ENCODE peak calls at places on chromosomes 11 and 22, in six cellular contexts. One of them, this sample, is unnamed.

GRCh38 chr11:121553806-121554205 is 101.0 kb upstream of the SORL1-AS1 start:
- DNase-seq in activated T-cell treated with anti-CD3 and anti-CD28 coated beads, Interleukin-2, amount 50 U/mL, for 72 hours: no peak
- DNase-seq in AG04450: no peak
- DNase-seq in A549: peak; percentile 26
- DNase-seq in body of pancreas: peak; percentile 80
- DNase-seq in GM23248: no peak
- DNase-seq in this sample: no peak

GRCh38 chr11:33323421-33323820 is 66.2 kb downstream of the HIPK3 start:
- DNase-seq in activated T-cell treated with anti-CD3 and anti-CD28 coated beads, Interleukin-2, amount 50 U/mL, for 72 hours: no peak
- DNase-seq in AG04450: no peak
- DNase-seq in A549: no peak
- DNase-seq in body of pancreas: no peak
- DNase-seq in GM23248: no peak
- DNase-seq in this sample: no peak

GRCh38 chr11:87866951-87867350 is 308.3 kb downstream of the RAB38 start:
- DNase-seq in activated T-cell treated with anti-CD3 and anti-CD28 coated beads, Interleukin-2, amount 50 U/mL, for 72 hours: no peak
- DNase-seq in AG04450: no peak
- DNase-seq in A549: no peak
- DNase-seq in body of pancreas: no peak
- DNase-seq in GM23248: no peak
- DNase-seq in this sample: no peak

GRCh38 chr11:19326499-19326898 is 85.8 kb upstream of the E2F8 start:
- DNase-seq in activated T-cell treated with anti-CD3 and anti-CD28 coated beads, Interleukin-2, amount 50 U/mL, for 72 hours: no peak
- DNase-seq in AG04450: no peak
- DNase-seq in A549: no peak
- DNase-seq in body of pancreas: no peak
- DNase-seq in GM23248: peak; percentile 52
- DNase-seq in this sample: peak; percentile 23

GRCh38 chr11:84564180-84564866 is 1062.8 kb downstream of the DLG2 start:
- DNase-seq in activated T-cell treated with anti-CD3 and anti-CD28 coated beads, Interleukin-2, amount 50 U/mL, for 72 hours: peak; percentile 24
- DNase-seq in AG04450: peak; percentile 6
- DNase-seq in A549: peak; percentile 87
- DNase-seq in body of pancreas: peak; percentile 73
- DNase-seq in GM23248: peak; percentile 65
- DNase-seq in this sample: peak; percentile 65

GRCh38 chr11:111639226-111639925 is 37.1 kb downstream of the SIK2 start:
- DNase-seq in activated T-cell treated with anti-CD3 and anti-CD28 coated beads, Interleukin-2, amount 50 U/mL, for 72 hours: no peak
- DNase-seq in AG04450: no peak
- DNase-seq in A549: no peak
- DNase-seq in body of pancreas: no peak
- DNase-seq in GM23248: no peak
- DNase-seq in this sample: no peak

GRCh38 chr22:19772673-19773469 is 12.3 kb downstream of the TBX1 start:
- DNase-seq in activated T-cell treated with anti-CD3 and anti-CD28 coated beads, Interleukin-2, amount 50 U/mL, for 72 hours: no peak
- DNase-seq in AG04450: no peak
- DNase-seq in A549: no peak
- DNase-seq in body of pancreas: no peak
- DNase-seq in GM23248: no peak
- DNase-seq in this sample: no peak

GRCh38 chr11:12995211-12995610 is 13.9 kb upstream of the RASSF10 start:
- DNase-seq in activated T-cell treated with anti-CD3 and anti-CD28 coated beads, Interleukin-2, amount 50 U/mL, for 72 hours: no peak
- DNase-seq in AG04450: no peak
- DNase-seq in A549: no peak
- DNase-seq in body of pancreas: no peak
- DNase-seq in GM23248: peak; percentile 35
- DNase-seq in this sample: peak; percentile 35

GRCh38 chr11:87501388-87501787 is 463.7 kb downstream of the TMEM135 start:
- DNase-seq in activated T-cell treated with anti-CD3 and anti-CD28 coated beads, Interleukin-2, amount 50 U/mL, for 72 hours: no peak
- DNase-seq in AG04450: no peak
- DNase-seq in A549: no peak
- DNase-seq in body of pancreas: no peak
- DNase-seq in GM23248: no peak
- DNase-seq in this sample: no peak